ENCODE peak calls at places on chromosomes 11 and 22, in five cellular contexts. B is stimulated activated CD4-positive, alpha-beta T cell treated with anti-CD3 and anti-CD28 coated beads, Interleukin-12 subunit alpha, Interleukin-12 subunit beta, amount 100 ng/mL, for 4 hours; V is T follicular helper cell; U is Panc1; F is omental fat pad. D is an unnamed sample.

GRCh38 chr11:111913997-111914396 is 1.5 kb downstream of the HSPB2 start:
- DNase-seq in V (no peak), F (no peak), U (no peak), B (no peak), D (no peak)

GRCh38 chr22:38230108-38230825 is 28.5 kb downstream of the MAFF start:
- DNase-seq in B (no peak), U (no peak), F (no peak), V (peak; percentile 17), D (peak; percentile 18)

GRCh38 chr11:38411149-38411548 is 1813.1 kb upstream of the RAG2 start:
- DNase-seq in V (no peak), B (no peak), U (no peak), F (no peak), D (no peak)

GRCh38 chr22:37747715-37748100 is 50.9 kb downstream of the TRIOBP start:
- DNase-seq in U (no peak), B (no peak), F (no peak), V (no peak), D (no peak)

GRCh38 chr11:120908521-120909181 is 115.3 kb upstream of the TBCEL start:
- DNase-seq in B (no peak), V (no peak), U (no peak), F (no peak), D (no peak)

GRCh38 chr22:39871008-39871798 is 22.4 kb downstream of the ENTHD1 start:
- DNase-seq in V (no peak), B (no peak), U (no peak), F (no peak), D (no peak)

GRCh38 chr11:61959026-61959608 is 8.3 kb downstream of the FTH1 start:
- DNase-seq in B (no peak), U (no peak), V (no peak), F (no peak), D (peak; percentile 13)

GRCh38 chr22:17257578-17257977 is 38.3 kb upstream of the ADA2 start:
- DNase-seq in F (no peak), U (no peak), B (no peak), V (no peak), D (no peak)

GRCh38 chr11:64516226-64516625 is 74.8 kb upstream of the SLC22A12 start:
- DNase-seq in B (no peak), V (no peak), F (no peak), U (no peak), D (no peak)

GRCh38 chr11:96169250-96169649 is 173.7 kb downstream of the MAML2 start:
- DNase-seq in B (no peak), F (no peak), U (no peak), V (no peak), D (no peak)

GRCh38 chr11:76656571-76657081 is 13.9 kb downstream of the LRRC32 start:
- DNase-seq in F (peak; percentile 10), U (no peak), V (no peak), B (no peak), D (no peak)